ENCODE peak calls at places on chromosomes 7 and 10, in seven cellular contexts. F is PC-3, V is BE2C, D is GM23248, W is MG63, O is heart right ventricle, Y is endodermal cell. H is an unnamed sample.

GRCh38 chr7:121442845-121443244 is 46.7 kb upstream of the FAM3C start:
- DNase-seq in F (peak; percentile 36), V (no peak), D (no peak), W (no peak), O (no peak), Y (no peak), H (peak; percentile 7)

GRCh38 chr10:6418613-6419216 is 161.4 kb downstream of the PRKCQ start:
- DNase-seq in F (no peak), V (no peak), D (no peak), W (no peak), O (no peak), Y (no peak), H (no peak)

GRCh38 chr10:132240156-132240555 is 53.4 kb downstream of the DPYSL4 start:
- DNase-seq in F (no peak), V (no peak), D (no peak), W (no peak), O (no peak), Y (no peak), H (no peak)

GRCh38 chr10:28530751-28531150 is 2.2 kb upstream of the WAC start:
- DNase-seq in F (no peak), V (no peak), D (peak; percentile 53), W (no peak), O (no peak), Y (no peak), H (no peak)

GRCh38 chr10:51405580-51406367 is 293.6 kb downstream of the CSTF2T start:
- DNase-seq in F (peak; percentile 85), V (peak; percentile 14), D (no peak), W (peak; percentile 17), O (no peak), Y (peak; percentile 50), H (no peak)

GRCh38 chr10:72503241-72503640 is 122.6 kb downstream of the MICU1 start:
- DNase-seq in F (no peak), V (no peak), D (peak; percentile 77), W (peak; percentile 37), O (no peak), Y (no peak), H (no peak)

GRCh38 chr10:99917963-99918825 is 91.6 kb downstream of the DNMBP start:
- DNase-seq in F (no peak), V (peak; percentile 13), D (peak; percentile 81), W (no peak), O (peak; percentile 44), Y (peak; percentile 96), H (no peak)

GRCh38 chr10:58971211-58971610 is 205.2 kb upstream of the PHYHIPL start:
- DNase-seq in F (no peak), V (peak; percentile 61), D (no peak), W (no peak), O (no peak), Y (no peak), H (no peak)

GRCh38 chr10:50590935-50591334 is 32.8 kb downstream of the SGMS1 start:
- DNase-seq in F (no peak), V (no peak), D (no peak), W (no peak), O (no peak), Y (no peak), H (no peak)

GRCh38 chr10:110817614-110818013 is 54.1 kb upstream of the PDCD4 start:
- DNase-seq in F (no peak), V (no peak), D (no peak), W (no peak), O (no peak), Y (no peak), H (no peak)

GRCh38 chr7:73532224-73532623 is 10.1 kb upstream of the BAZ1B start:
- DNase-seq in F (no peak), V (no peak), D (no peak), W (no peak), O (no peak), Y (no peak), H (no peak)

GRCh38 chr10:3255616-3256015 is 83.0 kb upstream of the PITRM1 start:
- DNase-seq in F (no peak), V (no peak), D (no peak), W (no peak), O (no peak), Y (no peak), H (no peak)

GRCh38 chr10:60759181-60759580 is 19.1 kb upstream of the CDK1 start:
- DNase-seq in F (no peak), V (no peak), D (no peak), W (no peak), O (no peak), Y (peak; percentile 70), H (no peak)

GRCh38 chr10:11245510-11245909 is 227.8 kb downstream of the CELF2 start:
- DNase-seq in F (no peak), V (no peak), D (no peak), W (no peak), O (no peak), Y (no peak), H (no peak)

GRCh38 chr10:51894752-51895151 is 195.4 kb upstream of the CSTF2T start:
- DNase-seq in F (no peak), V (no peak), D (peak; percentile 83), W (no peak), O (no peak), Y (no peak), H (no peak)

GRCh38 chr10:31582365-31583052 is 263.5 kb downstream of the ZEB1 start:
- DNase-seq in F (peak; percentile 69), V (peak; percentile 56), D (peak; percentile 39), W (peak; percentile 13), O (peak; percentile 46), Y (no peak), H (no peak)

GRCh38 chr7:101017099-101017777 is 2.6 kb upstream of the MUC17 start:
- DNase-seq in F (peak; percentile 72), V (peak; percentile 58), D (peak; percentile 97), W (peak; percentile 60), O (peak; percentile 82), Y (peak; percentile 87), H (peak; percentile 38)

GRCh38 chr7:104642551-104642950 is 314.1 kb downstream of the LHFPL3 start:
- DNase-seq in F (no peak), V (peak; percentile 40), D (no peak), W (no peak), O (no peak), Y (no peak), H (no peak)

GRCh38 chr7:152851881-152852417 is 92.4 kb downstream of the ACTR3B start:
- DNase-seq in F (no peak), V (peak; percentile 2), D (no peak), W (no peak), O (no peak), Y (peak; percentile 29), H (no peak)

GRCh38 chr7:1811850-1812692 is 142.0 kb downstream of the ELFN1 start:
- DNase-seq in F (peak; percentile 6), V (no peak), D (no peak), W (peak; percentile 20), O (no peak), Y (peak; percentile 77), H (no peak)

GRCh38 chr7:131436384-131436783 is 108.7 kb downstream of the MKLN1 start:
- DNase-seq in F (no peak), V (no peak), D (no peak), W (no peak), O (no peak), Y (no peak), H (no peak)

GRCh38 chr10:119421887-119422684 is 120.4 kb downstream of the RGS10 start:
- DNase-seq in F (no peak), V (peak; percentile 70), D (peak; percentile 77), W (peak; percentile 21), O (no peak), Y (no peak), H (no peak)

GRCh38 chr7:7562736-7563135 is 3.9 kb upstream of the MIOS start:
- DNase-seq in F (no peak), V (no peak), D (peak; percentile 52), W (no peak), O (no peak), Y (no peak), H (no peak)

GRCh38 chr7:116777613-116778380 is 84.6 kb upstream of the CAPZA2 start:
- DNase-seq in F (peak; percentile 90), V (no peak), D (peak; percentile 75), W (peak; percentile 13), O (no peak), Y (no peak), H (no peak)

GRCh38 chr10:47241946-47242900 is 57.8 kb upstream of the GDF10 start:
- DNase-seq in F (no peak), V (no peak), D (no peak), W (no peak), O (no peak), Y (peak; percentile 37), H (no peak)

DNA sequence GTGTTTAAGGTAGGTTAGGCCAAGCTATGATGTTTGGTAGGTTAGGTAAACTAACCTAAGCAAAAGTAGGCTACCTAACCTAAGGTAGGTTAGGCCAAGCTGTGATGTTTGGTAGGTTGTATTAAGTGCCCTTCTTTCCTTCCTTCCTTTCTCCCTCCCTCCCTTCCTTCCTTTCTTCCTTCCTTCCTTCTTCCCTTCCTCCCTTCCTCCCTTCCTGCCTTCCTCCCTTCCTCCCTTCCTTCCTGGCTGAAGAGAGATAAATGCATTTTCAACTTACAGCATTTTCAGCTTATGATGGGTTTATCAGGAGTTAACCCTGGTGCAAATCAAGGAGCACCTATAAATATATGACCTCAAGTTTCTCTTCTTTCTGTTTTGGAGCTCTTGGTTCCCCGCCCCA is 56.2 kb downstream of the SND1 start:
- DNase-seq in F (no peak), V (no peak), D (no peak), W (no peak), O (no peak), Y (no peak), H (no peak)
- H3K36me3 ChIP-seq in F (peaks cover 70% of the 10 kb centered on the region), V (peaks cover 74% of the 10 kb centered on the region), D (peaks cover 62% of the 10 kb centered on the region), W (peaks cover 78% of the 10 kb centered on the region), O (peaks cover 72% of the 10 kb centered on the region), Y (peaks cover 97% of the 10 kb centered on the region), H (peaks cover 70% of the 10 kb centered on the region)

DNA sequence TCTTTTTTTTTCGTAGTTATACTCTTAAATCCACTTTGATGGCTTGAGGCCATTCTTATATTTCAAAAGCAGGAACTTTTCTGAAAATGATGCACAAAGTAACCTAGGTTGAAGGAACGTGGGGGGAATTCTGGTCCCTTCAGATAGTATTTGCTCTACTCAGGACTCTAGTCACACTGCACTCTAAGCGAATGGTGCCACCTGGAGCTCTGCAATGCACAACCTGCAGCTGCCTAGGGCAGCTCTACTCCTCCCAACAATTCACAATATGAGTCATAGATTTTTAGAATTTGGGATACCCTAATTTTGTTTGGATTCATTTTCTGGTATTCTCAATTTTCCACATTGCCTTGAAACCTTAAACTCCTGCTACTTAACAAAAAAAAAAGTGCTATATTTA is 17.3 kb downstream of the SYPL1 start:
- DNase-seq in F (no peak), V (no peak), D (no peak), W (no peak), O (no peak), Y (no peak), H (no peak)
- H3K36me3 ChIP-seq in F (peaks cover 59% of the 10 kb centered on the region), V (peaks cover 40% of the 10 kb centered on the region), D (peaks cover 49% of the 10 kb centered on the region), W (peaks cover 25% of the 10 kb centered on the region), O (peaks cover 72% of the 10 kb centered on the region), Y (peaks cover 68% of the 10 kb centered on the region), H (peaks cover 27% of the 10 kb centered on the region)

GRCh38 chr7:70790215-70791073 is 341.5 kb upstream of the GALNT17 start:
- DNase-seq in F (no peak), V (no peak), D (no peak), W (no peak), O (no peak), Y (peak; percentile 37), H (no peak)
- H3K36me3 ChIP-seq in F (no peaks in the 10 kb centered on the region), V (no peaks in the 10 kb centered on the region), D (peaks cover 7% of the 10 kb centered on the region), W (peaks cover 11% of the 10 kb centered on the region), O (peaks cover 67% of the 10 kb centered on the region), Y (peaks cover 86% of the 10 kb centered on the region), H (peaks cover 4% of the 10 kb centered on the region)

DNA sequence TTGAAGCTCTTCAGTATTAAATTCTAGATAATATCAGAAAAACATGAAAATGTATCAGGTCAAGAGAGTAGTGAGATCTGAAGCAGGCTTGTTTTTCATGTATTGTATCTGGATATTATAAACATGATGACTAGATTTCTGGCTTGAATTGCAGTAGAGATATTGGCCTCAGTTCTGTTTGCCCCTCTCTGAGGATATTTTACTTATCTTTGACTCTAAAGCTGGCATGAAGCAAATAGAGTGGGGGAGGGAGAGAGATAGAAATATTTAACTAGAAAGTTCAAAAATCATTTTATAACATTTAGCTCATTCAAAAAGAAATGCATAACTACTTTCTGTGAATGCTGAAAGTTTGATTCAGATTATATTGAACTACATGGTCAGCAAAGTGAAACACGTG is 929.7 kb upstream of the KCND2 start:
- DNase-seq in F (no peak), V (no peak), D (no peak), W (no peak), O (no peak), Y (no peak), H (no peak)
- H3K36me3 ChIP-seq in F (no peaks in the 10 kb centered on the region), V (no peaks in the 10 kb centered on the region), D (no peaks in the 10 kb centered on the region), W (no peaks in the 10 kb centered on the region), O (no peaks in the 10 kb centered on the region), Y (no peaks in the 10 kb centered on the region), H (no peaks in the 10 kb centered on the region)